ENCODE peak calls at places on chromosomes 16 and 17, in six cellular contexts. D, H, X, O, F and U are unnamed samples.
A peak's percentile ranks its signal among the peaks of the same experiment; 100 is the strongest.

GRCh38 chr16:15775209-15775608 is 81.6 kb downstream of the MYH11 start:
- DNase-seq in D (no peak), H (peak; percentile 44), X (no peak), O (peak; percentile 21), F (no peak), U (peak; percentile 13)

GRCh38 chr17:41551370-41551769 is 20.5 kb downstream of the KRT9 start:
- DNase-seq in D (no peak), H (peak; percentile 38), X (no peak), O (no peak), F (no peak), U (no peak)

GRCh38 chr17:76444518-76445311 is 8.2 kb downstream of the UBE2O start:
- DNase-seq in D (no peak), H (no peak), X (no peak), O (no peak), F (no peak), U (no peak)

GRCh38 chr17:76027159-76027839 is at the start of gene EVPL:
- DNase-seq in D (no peak), H (no peak), X (peak; percentile 98), O (no peak), F (peak; percentile 84), U (no peak)

GRCh38 chr16:69408451-69408850 is 16.0 kb upstream of the CYB5B start:
- DNase-seq in D (peak; percentile 24), H (no peak), X (peak; percentile 11), O (no peak), F (no peak), U (no peak)

GRCh38 chr17:725746-726145 is 6.7 kb upstream of the TLCD3A start:
- DNase-seq in D (no peak), H (no peak), X (no peak), O (no peak), F (no peak), U (no peak)

GRCh38 chr16:29963021-29963743 is 1.3 kb downstream of the TMEM219 start:
- DNase-seq in D (no peak), H (no peak), X (no peak), O (no peak), F (no peak), U (no peak)

GRCh38 chr16:31219154-31219741 is 2.3 kb upstream of the PYDC1 start:
- DNase-seq in D (no peak), H (no peak), X (no peak), O (no peak), F (no peak), U (no peak)

GRCh38 chr16:85182286-85182685 is 70.0 kb upstream of the CIBAR2 start:
- DNase-seq in D (no peak), H (no peak), X (no peak), O (no peak), F (no peak), U (no peak)

GRCh38 chr16:3112058-3112880 is at the start of gene ZNF205:
- DNase-seq in D (peak; percentile 79), H (peak; percentile 78), X (peak; percentile 87), O (peak; percentile 79), F (peak; percentile 88), U (peak; percentile 82)

GRCh38 chr16:85220125-85220839 is 108.0 kb upstream of the CIBAR2 start:
- DNase-seq in D (peak; percentile 85), H (peak; percentile 84), X (no peak), O (peak; percentile 96), F (peak; percentile 77), U (peak; percentile 87)

GRCh38 chr16:80989801-80990200 is 16.9 kb downstream of the CMC2 start:
- DNase-seq in D (no peak), H (no peak), X (no peak), O (peak; percentile 28), F (no peak), U (no peak)

GRCh38 chr16:88437367-88437964 is 15.6 kb upstream of the ZFPM1 start:
- DNase-seq in D (no peak), H (peak; percentile 43), X (peak; percentile 30), O (peak; percentile 26), F (peak; percentile 66), U (peak; percentile 79)

GRCh38 chr17:13601317-13601775 is 383 bp downstream of the HS3ST3A1 start:
- DNase-seq in D (no peak), H (no peak), X (no peak), O (peak; percentile 12), F (peak; percentile 26), U (peak; percentile 23)

GRCh38 chr17:32253117-32253611 is 12.5 kb upstream of the RHBDL3 start:
- DNase-seq in D (peak; percentile 77), H (peak; percentile 82), X (peak; percentile 77), O (peak; percentile 76), F (peak; percentile 90), U (peak; percentile 69)
- H3K4me3 ChIP-seq in D (no peak overlapping the region), H (no peak overlapping the region), X (no peak overlapping the region), O (no peak overlapping the region), F (no peak overlapping the region), U (no peak overlapping the region)

DNA sequence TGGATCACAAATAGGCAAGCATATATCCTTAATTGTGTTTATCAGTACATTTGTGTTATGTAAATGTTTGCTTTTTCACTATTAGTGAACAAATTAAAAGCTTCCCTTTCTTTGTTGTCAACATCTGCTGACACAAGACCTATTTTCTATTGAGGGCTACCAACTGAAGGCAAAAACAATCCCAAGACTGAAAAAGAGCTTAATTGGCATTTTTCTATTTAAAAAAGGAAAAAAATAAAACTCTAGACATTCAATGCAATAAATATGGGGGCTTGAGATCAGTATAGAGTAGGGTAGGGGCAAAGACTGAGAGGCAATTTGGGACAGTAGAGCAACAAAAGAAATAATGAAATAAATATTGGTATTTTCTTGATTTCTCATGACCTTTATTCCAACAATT is 24.2 kb downstream of the OMG start:
- DNase-seq in D (no peak), H (no peak), X (no peak), O (no peak), F (no peak), U (no peak)
- H3K4me3 ChIP-seq in D (no peak overlapping the region), H (no peak overlapping the region), X (no peak overlapping the region), O (no peak overlapping the region), F (no peak overlapping the region), U (no peak overlapping the region)

GRCh38 chr17:59097876-59098275 is 8.8 kb downstream of the TRIM37 start:
- DNase-seq in D (no peak), H (no peak), X (no peak), O (no peak), F (no peak), U (no peak)

GRCh38 chr17:59093145-59093701 is 13.5 kb downstream of the TRIM37 start:
- DNase-seq in D (no peak), H (no peak), X (no peak), O (no peak), F (no peak), U (no peak)

GRCh38 chr17:59094921-59095530 is 11.7 kb downstream of the TRIM37 start:
- DNase-seq in D (no peak), H (no peak), X (no peak), O (no peak), F (no peak), U (no peak)

GRCh38 chr17:59093702-59094231 is 12.9 kb downstream of the TRIM37 start:
- DNase-seq in D (peak; percentile 47), H (peak; percentile 97), X (peak; percentile 72), O (peak; percentile 98), F (peak; percentile 31), U (peak; percentile 9)
- H3K4me3 ChIP-seq in D (no peak overlapping the region), H (no peak overlapping the region), X (no peak overlapping the region), O (no peak overlapping the region), F (no peak overlapping the region), U (no peak overlapping the region)

GRCh38 chr17:43906951-43907424 is 348 bp downstream of the MPP2 start:
- DNase-seq in D (no peak), H (no peak), X (no peak), O (no peak), F (no peak), U (no peak)

GRCh38 chr17:43905400-43905984 is 1.8 kb downstream of the MPP2 start:
- DNase-seq in D (no peak), H (no peak), X (no peak), O (no peak), F (peak; percentile 62), U (no peak)

GRCh38 chr17:43905985-43906852 is 1.1 kb downstream of the MPP2 start:
- DNase-seq in D (peak; percentile 83), H (peak; percentile 61), X (no peak), O (peak; percentile 55), F (peak; percentile 86), U (peak; percentile 79)

GRCh38 chr17:43908111-43908721 is 880 bp upstream of the MPP2 start:
- DNase-seq in D (peak; percentile 74), H (peak; percentile 78), X (no peak), O (peak; percentile 83), F (peak; percentile 78), U (peak; percentile 72)

DNA sequence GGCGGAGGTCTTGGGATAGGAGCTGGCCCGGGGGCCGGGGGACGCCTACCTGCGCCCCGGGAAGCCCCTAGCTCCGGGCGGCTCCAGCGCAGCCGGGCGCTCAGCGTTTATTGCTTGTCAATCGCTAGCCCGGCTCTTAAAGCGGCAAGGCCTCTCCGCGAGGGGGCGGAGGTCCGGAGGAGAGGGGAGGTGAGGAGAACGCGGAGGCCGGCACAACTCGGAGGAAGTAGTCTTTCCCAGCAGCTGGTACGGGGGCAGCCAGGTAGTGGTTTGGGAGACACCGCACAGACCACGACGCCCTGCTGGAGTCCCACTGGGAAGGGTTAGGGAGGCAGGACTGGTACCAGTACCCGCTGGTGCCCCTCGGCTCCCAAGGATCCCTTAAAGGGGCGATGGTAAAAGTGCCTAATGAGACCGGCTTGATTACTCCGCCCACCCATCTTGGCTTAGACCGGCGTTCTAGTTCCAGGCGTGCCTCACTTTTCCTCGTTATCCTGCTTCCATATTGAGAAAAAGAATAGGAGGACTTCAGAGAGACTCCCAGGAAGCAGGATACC is at the start of gene MPP2:
- DNase-seq in D (peak; percentile 69), H (peak; percentile 76), X (no peak), O (peak; percentile 77), F (peak; percentile 87), U (peak; percentile 86)
- H3K4me3 ChIP-seq in D (peak within 1 kb of the TSS; percentile 92), H (peak within 1 kb of the TSS; percentile 68), X (no peak within 1 kb of the TSS), O (peak within 1 kb of the TSS; percentile 54), F (peak within 1 kb of the TSS; percentile 73), U (peak within 1 kb of the TSS; percentile 69)

GRCh38 chr16:23826528-23827244 is 9.1 kb upstream of the PRKCB start:
- DNase-seq in D (no peak), H (no peak), X (no peak), O (no peak), F (no peak), U (no peak)

GRCh38 chr16:23824909-23825308 is 10.9 kb upstream of the PRKCB start:
- DNase-seq in D (no peak), H (no peak), X (no peak), O (no peak), F (no peak), U (no peak)

GRCh38 chr16:23821875-23822688 is 13.7 kb upstream of the PRKCB start:
- DNase-seq in D (no peak), H (no peak), X (no peak), O (no peak), F (no peak), U (no peak)

GRCh38 chr16:23823475-23824407 is 12.0 kb upstream of the PRKCB start:
- DNase-seq in D (no peak), H (no peak), X (no peak), O (no peak), F (no peak), U (no peak)

GRCh38 chr16:23821467-23821866 is 14.3 kb upstream of the PRKCB start:
- DNase-seq in D (no peak), H (no peak), X (no peak), O (no peak), F (no peak), U (no peak)
- H3K4me3 ChIP-seq in D (no peak overlapping the region), H (no peak overlapping the region), X (no peak overlapping the region), O (no peak overlapping the region), F (no peak overlapping the region), U (no peak overlapping the region)